ENCODE peak calls at places on chromosomes 5 and 9, in five cellular contexts. P is fibroblast of lung, V is mammary epithelial cell, N is endothelial cell of umbilical vein, K is GM23248. I is an unnamed sample.

GRCh38 chr5:14305045-14305444 is 161.9 kb downstream of the TRIO start:
- DNase-seq in V (peak; percentile 80), K (peak; percentile 92), N (peak; percentile 33), P (peak; percentile 94), I (no peak)

GRCh38 chr5:80255425-80255751 is 460 bp downstream of the SERINC5 start:
- DNase-seq in N (no peak), P (peak; percentile 54), V (peak; percentile 71), K (peak; percentile 87), I (peak; percentile 80)

GRCh38 chr9:27431573-27431972 is 92.5 kb upstream of the IFNK start:
- DNase-seq in P (peak; percentile 27), N (no peak), K (no peak), V (no peak), I (no peak)

GRCh38 chr5:96074460-96075254 is 113.0 kb upstream of the ELL2 start:
- DNase-seq in K (no peak), P (no peak), V (no peak), N (peak; percentile 28), I (no peak)

GRCh38 chr5:72556351-72557146 is 49.3 kb upstream of the ZNF366 start:
- DNase-seq in V (no peak), P (peak; percentile 74), N (peak; percentile 85), K (peak; percentile 73), I (peak; percentile 89)

GRCh38 chr5:95261369-95262175 is 23.3 kb downstream of the MCTP1 start:
- DNase-seq in P (peak; percentile 69), V (peak; percentile 9), N (peak; percentile 72), K (peak; percentile 58), I (no peak)

GRCh38 chr5:59665086-59665831 is 228.3 kb downstream of the PDE4D start:
- DNase-seq in K (no peak), V (no peak), N (no peak), P (peak; percentile 52), I (no peak)

GRCh38 chr9:18245911-18246310 is 228.0 kb upstream of the ADAMTSL1 start:
- DNase-seq in P (peak; percentile 32), N (no peak), K (peak; percentile 53), V (no peak), I (no peak)

GRCh38 chr9:1871486-1872181 is 143.5 kb upstream of the SMARCA2 start:
- DNase-seq in P (no peak), N (no peak), K (peak; percentile 31), V (no peak), I (peak; percentile 45)

GRCh38 chr9:134165357-134166315 is 1.3 kb upstream of the RNU6ATAC start:
- DNase-seq in P (peak; percentile 35), K (peak; percentile 75), N (peak; percentile 48), V (peak; percentile 27), I (peak; percentile 40)

GRCh38 chr9:125649315-125649714 is 57.7 kb downstream of the MAPKAP1 start:
- DNase-seq in V (peak; percentile 91), K (peak; percentile 97), P (peak; percentile 47), N (peak; percentile 92), I (no peak)

GRCh38 chr9:124752967-124753366 is 18.1 kb downstream of the NR6A1 start:
- DNase-seq in N (no peak), V (peak; percentile 65), K (peak; percentile 86), P (peak; percentile 49), I (no peak)

GRCh38 chr5:132199116-132199680 is 28.5 kb downstream of the P4HA2 start:
- DNase-seq in V (no peak), K (no peak), N (no peak), P (no peak), I (no peak)

GRCh38 chr5:115948013-115948605 is 14.2 kb upstream of the LVRN start:
- DNase-seq in P (peak; percentile 69), K (peak; percentile 81), N (no peak), V (no peak), I (no peak)

GRCh38 chr9:20646656-20647055 is 24.4 kb upstream of the MLLT3 start:
- DNase-seq in P (no peak), K (no peak), V (no peak), N (no peak), I (peak; percentile 60)

GRCh38 chr5:66602621-66603020 is 6.4 kb downstream of the MAST4 start:
- DNase-seq in P (no peak), N (no peak), V (no peak), K (peak; percentile 16), I (no peak)

GRCh38 chr5:29902859-29903258 is 1290.6 kb upstream of the CDH6 start:
- DNase-seq in K (no peak), P (no peak), V (no peak), N (no peak), I (no peak)

GRCh38 chr9:104068546-104068945 is 25.6 kb upstream of the SMC2 start:
- DNase-seq in N (no peak), K (peak; percentile 52), P (peak; percentile 25), V (peak; percentile 56), I (no peak)

GRCh38 chr5:173459225-173459624 is 131.0 kb upstream of the STC2 start:
- DNase-seq in N (no peak), V (no peak), K (no peak), P (no peak), I (no peak)

GRCh38 chr5:93193756-93194155 is 387.3 kb downstream of the NR2F1-AS1 start:
- DNase-seq in K (no peak), P (peak; percentile 69), V (no peak), N (peak; percentile 29), I (no peak)
- H3K9ac ChIP-seq in K (no peak overlapping the region), P (no peak overlapping the region), V (no peak overlapping the region), N (no peak overlapping the region), I (no peak overlapping the region)

GRCh38 chr9:113593682-113594281 is 130.3 kb downstream of the RGS3 start:
- DNase-seq in K (peak; percentile 98), N (peak; percentile 99), V (peak; percentile 97), P (peak; percentile 96), I (peak; percentile 98)
- H3K4me1 ChIP-seq in K (peaks cover 26% of the 10 kb centered on the region), N (peaks cover 71% of the 10 kb centered on the region), V (peaks cover 12% of the 10 kb centered on the region), P (peaks cover 32% of the 10 kb centered on the region), I (peaks cover 26% of the 10 kb centered on the region)

GRCh38 chr9:89986190-89986589 is 381.4 kb downstream of the GADD45G start:
- DNase-seq in P (no peak), V (no peak), K (no peak), N (no peak), I (no peak)
- TF ChIP-seq EZH2 in P (no peak), V (no peak), K (no peak), N (no peak), I (no peak)

GRCh38 chr5:142747034-142747433 is 23.1 kb upstream of the ARHGAP26 start:
- DNase-seq in V (no peak), N (no peak), P (peak; percentile 31), K (peak; percentile 83), I (no peak)

GRCh38 chr5:142746532-142746931 is 23.6 kb upstream of the ARHGAP26 start:
- DNase-seq in V (no peak), K (no peak), N (no peak), P (no peak), I (no peak)

GRCh38 chr5:142749321-142749720 is 20.9 kb upstream of the ARHGAP26 start:
- DNase-seq in V (peak; percentile 76), N (peak; percentile 88), P (peak; percentile 57), K (peak; percentile 83), I (no peak)

GRCh38 chr5:142748568-142749249 is 21.5 kb upstream of the ARHGAP26 start:
- DNase-seq in P (no peak), V (peak; percentile 76), N (peak; percentile 13), K (no peak), I (peak; percentile 73)

DNA sequence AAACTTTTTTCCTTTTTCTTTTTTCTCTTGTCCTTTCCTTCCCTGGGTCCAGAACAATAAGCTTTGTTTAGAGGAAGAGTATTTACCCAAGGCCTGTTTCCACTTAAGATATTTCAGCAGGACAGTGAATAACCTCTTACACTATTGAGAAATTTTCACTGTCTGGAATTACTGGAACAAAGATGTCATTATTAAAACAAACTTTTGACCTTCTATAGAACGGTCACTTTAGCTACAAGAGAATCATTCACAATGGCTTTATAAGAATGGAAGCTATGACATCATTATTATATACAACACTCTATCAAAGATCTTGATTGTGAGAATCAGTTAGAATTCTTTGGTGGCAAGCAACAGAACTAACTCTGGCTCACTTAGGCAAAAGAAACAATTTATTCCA is 22.0 kb upstream of the ARHGAP26 start:
- DNase-seq in N (peak; percentile 18), V (peak; percentile 36), P (peak; percentile 31), K (peak; percentile 73), I (no peak)
- H3K9ac ChIP-seq in N (no peak overlapping the region), V (no peak overlapping the region), P (no peak overlapping the region), K (peak overlapping the region; percentile 14), I (no peak overlapping the region)

GRCh38 chr9:87567988-87568800 is 70.5 kb downstream of the DAPK1 start:
- DNase-seq in K (no peak), P (no peak), V (no peak), N (no peak), I (no peak)
- H3K4me1 ChIP-seq in K (no peaks in the 10 kb centered on the region), P (no peaks in the 10 kb centered on the region), V (no peaks in the 10 kb centered on the region), N (peaks cover 38% of the 10 kb centered on the region), I (peaks cover 39% of the 10 kb centered on the region)

GRCh38 chr5:142977363-142978051 is 207.3 kb downstream of the ARHGAP26 start:
- DNase-seq in V (peak; percentile 91), P (peak; percentile 53), N (peak; percentile 48), K (peak; percentile 85), I (no peak)

GRCh38 chr5:142976861-142977260 is 206.7 kb downstream of the ARHGAP26 start:
- DNase-seq in V (peak; percentile 17), N (no peak), K (peak; percentile 49), P (no peak), I (no peak)

GRCh38 chr5:142979636-142980035 is 209.5 kb downstream of the ARHGAP26 start:
- DNase-seq in N (no peak), K (no peak), V (peak; percentile 32), P (no peak), I (no peak)

GRCh38 chr5:142978726-142979125 is 208.5 kb downstream of the ARHGAP26 start:
- DNase-seq in P (no peak), N (peak; percentile 70), K (peak; percentile 5), V (no peak), I (no peak)

GRCh38 chr5:142978252-142978651 is 208.1 kb downstream of the ARHGAP26 start:
- DNase-seq in V (no peak), K (no peak), P (no peak), N (no peak), I (no peak)
- TF ChIP-seq EZH2 in V (no peak), K (no peak), P (no peak), N (no peak), I (no peak)

DNA sequence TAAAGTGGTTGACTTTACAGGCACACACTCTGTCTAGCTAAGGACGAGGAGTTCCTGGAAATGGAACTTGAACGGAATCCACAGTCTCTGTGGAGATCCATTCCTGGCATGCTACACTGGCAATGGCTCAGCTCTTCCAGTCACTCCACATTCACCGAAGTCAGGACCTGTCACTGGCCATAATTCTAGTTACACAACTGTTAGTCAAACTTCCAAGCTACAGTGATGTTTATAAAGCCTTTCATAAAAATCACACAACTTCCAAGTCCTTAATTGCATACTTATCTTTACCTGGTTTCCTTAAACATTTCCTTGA is 15.7 kb downstream of the CDC14B start:
- DNase-seq in K (peak; percentile 72), V (no peak), P (no peak), N (no peak), I (no peak)
- H3K9ac ChIP-seq in K (peak overlapping the region; percentile 2), V (peak overlapping the region; percentile 1), P (no peak overlapping the region), N (no peak overlapping the region), I (no peak overlapping the region)

GRCh38 chr5:86644843-86645242 is 27.1 kb downstream of the COX7C start:
- DNase-seq in P (no peak), N (no peak), K (no peak), V (no peak), I (no peak)
- H3K4me1 ChIP-seq in P (no peaks in the 10 kb centered on the region), N (no peaks in the 10 kb centered on the region), K (no peaks in the 10 kb centered on the region), V (no peaks in the 10 kb centered on the region), I (peaks cover 41% of the 10 kb centered on the region)

GRCh38 chr5:134114886-134115805 is 665 bp downstream of the TCF7 start:
- DNase-seq in V (no peak), K (peak; percentile 35), N (no peak), P (no peak), I (peak; percentile 65)
- TF ChIP-seq EZH2 in V (no peak), K (no peak), N (no peak), P (no peak), I (no peak)